ENCODE peak calls at places on chromosomes 4 and X, in nine cellular contexts. E, F, I, L, S, G, R, H and V are unnamed samples.
A peak's percentile ranks its signal among the peaks of the same experiment; 100 is the strongest.

GRCh38 chr4:70583952-70584834 is 7.9 kb upstream of the AMBN start:
- DNase-seq in S (no peak), G (no peak), I (no peak), E (no peak), L (no peak), R (no peak), F (no peak), H (no peak), V (no peak)

GRCh38 chr4:2902126-2902525 is 58.5 kb downstream of the ADD1 start:
- DNase-seq in H (no peak), F (no peak), E (no peak), G (no peak), R (no peak), I (no peak), L (no peak), S (no peak), V (no peak)

GRCh38 chr4:19381068-19381467 is 870.6 kb upstream of the SLIT2 start:
- DNase-seq in G (no peak), F (no peak), L (no peak), E (no peak), I (no peak), S (no peak), H (no peak), R (no peak), V (no peak)

GRCh38 chr4:185283723-185284122 is 74.3 kb downstream of the SNX25 start:
- DNase-seq in L (no peak), E (no peak), I (no peak), H (no peak), S (no peak), G (no peak), R (no peak), F (no peak), V (no peak)

GRCh38 chr4:133186210-133186609 is 37.1 kb downstream of the PCDH10 start:
- DNase-seq in L (no peak), F (no peak), E (no peak), I (no peak), H (no peak), R (no peak), G (no peak), S (no peak), V (no peak)

GRCh38 chrX:51476930-51477329 is 19.5 kb downstream of the NUDT11 start:
- DNase-seq in S (no peak), H (no peak), L (no peak), G (no peak), R (no peak), I (no peak), E (no peak), F (no peak), V (no peak)

GRCh38 chr4:134426821-134427220 is 225.2 kb upstream of the PABPC4L start:
- DNase-seq in S (no peak), H (no peak), F (no peak), I (no peak), G (no peak), R (no peak), L (no peak), E (no peak), V (no peak)

GRCh38 chr4:147769386-147769785 is 37.5 kb downstream of the ARHGAP10 start:
- DNase-seq in E (no peak), I (no peak), H (no peak), R (no peak), S (no peak), F (no peak), L (no peak), G (no peak), V (no peak)

GRCh38 chr4:866761-867390 is 40.9 kb upstream of the CPLX1 start:
- DNase-seq in H (no peak), F (no peak), S (no peak), R (no peak), E (no peak), L (no peak), G (no peak), I (no peak), V (no peak)

GRCh38 chr4:101420661-101421060 is 73.3 kb upstream of the PPP3CA start:
- DNase-seq in I (no peak), S (no peak), F (no peak), G (no peak), H (no peak), R (no peak), L (no peak), E (no peak), V (no peak)

GRCh38 chr4:174215936-174216699 is 67.3 kb downstream of the FBXO8 start:
- DNase-seq in I (no peak), R (no peak), H (no peak), G (no peak), S (no peak), E (peak; percentile 68), F (no peak), L (no peak), V (no peak)

GRCh38 chrX:119228506-119229290 is 7.4 kb upstream of the PGRMC1 start:
- DNase-seq in R (no peak), F (no peak), L (peak; percentile 70), I (no peak), S (no peak), H (no peak), G (peak; percentile 62), E (no peak), V (no peak)

GRCh38 chr4:71941001-71941400 is 90.8 kb upstream of the NPFFR2 start:
- DNase-seq in H (no peak), R (no peak), L (no peak), G (no peak), S (no peak), I (no peak), F (no peak), E (peak; percentile 20), V (peak; percentile 19)

DNA sequence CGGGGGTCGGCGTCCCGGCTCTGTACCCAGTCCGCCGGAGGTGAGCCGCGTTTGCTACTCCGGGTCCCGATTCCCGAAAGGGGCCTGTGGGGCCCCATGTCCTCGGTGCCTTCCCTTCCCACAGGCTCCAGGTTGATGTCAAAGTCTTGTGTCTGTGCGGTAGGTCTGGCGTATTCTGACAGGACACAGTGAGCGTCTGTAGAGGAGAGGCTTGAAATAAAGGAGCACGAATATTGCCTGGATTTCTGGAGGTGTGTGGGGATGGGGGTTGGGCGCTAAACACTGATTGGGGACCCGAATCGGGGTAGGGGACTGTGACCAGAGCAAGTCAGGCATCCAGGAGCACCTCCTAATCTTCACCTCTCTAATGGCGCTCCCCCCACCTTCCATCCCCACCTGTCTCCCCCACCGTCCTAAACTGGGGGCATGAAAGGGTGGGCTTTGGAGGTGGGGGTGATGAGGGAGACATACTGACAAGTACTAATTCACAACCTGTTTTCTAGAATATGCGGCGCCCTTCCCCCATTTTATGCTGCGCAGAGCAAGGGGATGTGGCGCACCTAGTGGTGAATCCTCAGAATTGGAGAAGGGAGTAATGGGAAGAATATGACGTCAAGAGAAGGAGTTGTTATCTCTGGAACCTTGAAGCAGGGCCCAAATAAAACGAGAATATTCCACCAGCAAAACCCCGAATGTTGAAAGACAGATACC is 874 bp downstream of the GPRASP2 start:
- DNase-seq in F (no peak), G (peak; percentile 82), R (no peak), E (peak; percentile 44), L (no peak), S (peak; percentile 35), I (no peak), H (no peak), V (peak; percentile 39)
- TF ChIP-seq CTCF in F (peak; percentile 39), G (peak; percentile 71), R (peak; percentile 11), E (peak; percentile 64), L (peak; percentile 55), S (peak; percentile 67), I (peak; percentile 56), H (no peak), V (peak; percentile 68)

GRCh38 chrX:103687073-103687695 is 685 bp upstream of the MORF4L2 start:
- DNase-seq in L (peak; percentile 58), H (peak; percentile 81), G (peak; percentile 91), F (peak; percentile 90), E (peak; percentile 89), I (peak; percentile 91), S (peak; percentile 89), R (peak; percentile 89), V (peak; percentile 77)
- TF ChIP-seq CTCF in L (peak; percentile 37), H (no peak), G (peak; percentile 55), F (peak; percentile 12), E (peak; percentile 38), I (peak; percentile 48), S (peak; percentile 69), R (no peak), V (peak; percentile 21)

GRCh38 chr4:46267866-46268265 is 122.1 kb downstream of the GABRA2 start:
- DNase-seq in F (no peak), L (no peak), S (no peak), R (no peak), I (no peak), G (no peak), H (no peak), E (no peak), V (no peak)

GRCh38 chr4:46274717-46275116 is 115.2 kb downstream of the GABRA2 start:
- DNase-seq in F (no peak), S (no peak), R (no peak), H (no peak), I (no peak), G (no peak), E (no peak), L (no peak), V (no peak)

GRCh38 chr4:46266106-46266505 is 123.8 kb downstream of the GABRA2 start:
- DNase-seq in H (no peak), R (no peak), E (no peak), L (no peak), G (no peak), F (no peak), S (no peak), I (no peak), V (no peak)

DNA sequence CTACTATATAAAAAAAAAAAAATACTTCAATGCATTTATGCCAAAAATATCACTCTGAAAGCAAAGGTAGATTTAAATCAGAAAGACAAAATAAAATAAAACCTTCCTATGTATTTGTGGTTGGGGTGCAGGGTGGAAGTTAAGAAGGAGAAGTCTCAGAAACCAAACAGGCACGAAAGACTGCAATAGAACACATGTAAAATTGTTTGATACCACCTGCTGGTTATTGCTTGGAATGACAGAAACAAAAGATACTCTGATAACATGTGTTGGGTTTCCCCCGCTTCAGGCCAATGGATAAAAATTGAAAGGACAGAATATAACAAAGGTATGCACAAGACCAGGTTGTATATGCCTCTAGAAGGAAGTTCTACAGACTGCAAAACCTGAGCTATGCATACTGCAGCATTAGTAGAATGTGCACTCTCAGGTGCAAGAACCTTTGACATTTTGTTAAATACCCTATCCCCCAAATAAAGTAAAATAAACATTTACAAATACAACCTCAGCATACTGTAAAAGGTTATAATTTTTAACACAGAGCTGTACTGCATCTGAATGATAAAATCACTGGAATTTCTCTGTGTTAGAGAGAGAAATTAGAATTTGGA is 118.8 kb downstream of the GABRA2 start:
- DNase-seq in G (no peak), F (no peak), R (peak; percentile 0), S (no peak), L (no peak), I (no peak), E (no peak), H (no peak), V (no peak)
- TF ChIP-seq CTCF in G (peak; percentile 28), F (no peak), R (peak; percentile 23), S (peak; percentile 57), L (no peak), I (peak; percentile 20), E (peak; percentile 64), H (no peak), V (peak; percentile 85)

DNA sequence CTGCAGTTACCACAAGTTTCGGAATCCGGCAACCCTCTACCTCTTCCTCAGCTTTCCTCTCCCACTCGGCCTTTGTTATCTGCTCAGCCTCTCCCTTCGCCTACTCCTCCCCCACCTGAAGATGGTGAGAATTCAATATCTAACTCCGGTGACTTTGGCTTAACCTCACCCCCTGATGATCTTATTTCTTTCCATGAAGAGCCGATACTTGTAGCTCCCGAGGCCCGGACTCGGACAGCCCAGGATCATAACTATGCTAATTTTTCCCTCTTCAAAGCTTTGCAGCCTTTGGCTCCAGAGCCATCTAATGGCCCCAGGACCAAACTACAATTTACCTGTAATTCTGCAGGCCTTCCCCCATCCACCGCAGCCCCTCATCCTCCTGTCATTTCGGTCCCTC is 32.0 kb upstream of the MGST2 start:
- DNase-seq in G (peak; percentile 54), I (no peak), E (peak; percentile 39), H (no peak), S (peak; percentile 21), R (no peak), L (no peak), F (no peak), V (peak; percentile 22)
- TF ChIP-seq CTCF in G (peak; percentile 58), I (peak; percentile 10), E (peak; percentile 72), H (no peak), S (peak; percentile 72), R (no peak), L (peak; percentile 67), F (peak; percentile 27), V (peak; percentile 24)